ENCODE peak calls at places on chromosomes 3 and 15, in ten cellular contexts. F is stimulated activated CD8-positive, alpha-beta memory T cell treated with anti-CD3 and anti-CD28 coated beads, Interleukin-4, amount 100 ng/mL, for 24 hours; K is adipocyte; I is bronchial epithelial cell; L is natural killer cell treated with Interleukin-12 subunit alpha and Interleukin-12 subunit beta and Interleukin-15 and Interleukin-18, amount 100 ng/mL, for 72 hours; Z is SW480; T is left cardiac atrium; R is HS-27A; Y is CD8-positive, alpha-beta T cell; D is fibroblast of pulmonary artery. W is an unnamed sample.

GRCh38 chr3:26438981-26439884 is 183.3 kb upstream of the LRRC3B start:
- DNase-seq in K (no peak), D (no peak), I (peak), L (no peak), Y (no peak), R (no peak), T (no peak), F (no peak), Z (no peak), W (no peak)

GRCh38 chr3:127220497-127220896 is 27.6 kb downstream of the PRR23E start:
- DNase-seq in D (no peak), K (peak), L (no peak), I (no peak), R (no peak), F (no peak), Z (no peak), Y (no peak), T (no peak), W (no peak)

GRCh38 chr3:132605374-132605792 is 8.3 kb downstream of the ACKR4 start:
- DNase-seq in L (no peak), K (peak), I (peak), Z (no peak), R (no peak), T (no peak), Y (no peak), D (peak), F (no peak), W (no peak)

GRCh38 chr3:55283441-55283925 is 203.6 kb downstream of the WNT5A start:
- DNase-seq in R (no peak), F (no peak), L (no peak), I (no peak), Y (no peak), Z (no peak), D (no peak), T (no peak), K (no peak), W (no peak)

GRCh38 chr3:148162132-148162531 is 535.6 kb upstream of the AGTR1 start:
- DNase-seq in T (no peak), F (no peak), K (no peak), R (no peak), Y (no peak), L (no peak), I (no peak), D (no peak), Z (no peak), W (no peak)

GRCh38 chr15:98801234-98801561 is 152.9 kb downstream of the IGF1R start:
- DNase-seq in Y (no peak), I (no peak), R (no peak), L (no peak), Z (peak), K (no peak), D (no peak), T (no peak), F (no peak), W (peak)

GRCh38 chr3:117480493-117480892 is 770.9 kb downstream of the TUSC7 start:
- DNase-seq in I (no peak), R (no peak), Z (no peak), K (no peak), L (no peak), D (no peak), F (no peak), T (no peak), Y (no peak), W (no peak)

GRCh38 chr3:39849992-39850706 is 40.7 kb downstream of the MYRIP start:
- DNase-seq in T (no peak), Z (no peak), I (no peak), D (no peak), L (no peak), F (no peak), R (no peak), Y (no peak), K (no peak), W (peak)

GRCh38 chr15:76140069-76140454 is 80.3 kb downstream of the TMEM266 start:
- DNase-seq in T (peak), D (peak), Y (no peak), Z (no peak), K (no peak), L (peak), R (no peak), F (no peak), I (no peak), W (peak)

GRCh38 chr3:152417181-152417580 is 148.5 kb downstream of the MBNL1 start:
- DNase-seq in Z (no peak), K (no peak), L (no peak), I (peak), D (no peak), T (no peak), F (no peak), Y (no peak), R (no peak), W (no peak)